ENCODE peak calls at places on chromosomes 5 and 9, in eight cellular contexts. I, H, F, X, R, C, O and S are unnamed samples.
A peak's percentile ranks its signal among the peaks of the same experiment; 100 is the strongest.

GRCh38 chr5:17378346-17378984 is 119.6 kb upstream of the TAF11L2 start:
- DNase-seq in I (peak; percentile 63), H (no peak), F (peak; percentile 66), X (no peak), R (peak; percentile 74), C (no peak), O (no peak), S (no peak)

GRCh38 chr9:110650261-110650660 is 18.3 kb upstream of the MUSK start:
- DNase-seq in I (peak; percentile 34), H (no peak), F (peak; percentile 64), X (no peak), R (peak; percentile 92), C (no peak), O (no peak), S (no peak)

GRCh38 chr9:131732061-131732526 is 7.8 kb downstream of the RAPGEF1 start:
- DNase-seq in I (peak; percentile 48), H (peak; percentile 30), F (no peak), X (no peak), R (peak; percentile 86), C (peak; percentile 63), O (no peak), S (peak; percentile 60)

GRCh38 chr5:43075319-43076293 is 35.5 kb upstream of the ANXA2R start:
- DNase-seq in I (peak; percentile 70), H (no peak), F (no peak), X (no peak), R (peak; percentile 39), C (no peak), O (peak; percentile 29), S (no peak)

GRCh38 chr9:70557665-70558419 is 143.4 kb upstream of the KLF9 start:
- DNase-seq in I (no peak), H (no peak), F (no peak), X (no peak), R (no peak), C (no peak), O (no peak), S (peak; percentile 70)

GRCh38 chr9:131474711-131475110 is 28.0 kb upstream of the POMT1 start:
- DNase-seq in I (no peak), H (no peak), F (no peak), X (no peak), R (no peak), C (no peak), O (no peak), S (no peak)

GRCh38 chr9:93112116-93112863 is 16.3 kb downstream of the CARD19 start:
- DNase-seq in I (no peak), H (peak; percentile 11), F (no peak), X (no peak), R (no peak), C (no peak), O (peak; percentile 18), S (no peak)

GRCh38 chr9:70563437-70564204 is 149.2 kb upstream of the KLF9 start:
- DNase-seq in I (peak; percentile 73), H (no peak), F (peak; percentile 95), X (no peak), R (peak; percentile 94), C (no peak), O (no peak), S (peak; percentile 86)

GRCh38 chr5:115816226-115817042 is at the start of gene CDO1:
- DNase-seq in I (peak; percentile 54), H (peak; percentile 50), F (no peak), X (peak; percentile 73), R (peak; percentile 35), C (no peak), O (peak; percentile 37), S (no peak)

GRCh38 chr9:77469515-77470197 is 178.5 kb downstream of the GNA14 start:
- DNase-seq in I (peak; percentile 41), H (no peak), F (peak; percentile 35), X (no peak), R (peak; percentile 80), C (no peak), O (no peak), S (no peak)

GRCh38 chr9:89986190-89986589 is 381.4 kb downstream of the GADD45G start:
- DNase-seq in I (no peak), H (no peak), F (no peak), X (no peak), R (no peak), C (no peak), O (no peak), S (no peak)

GRCh38 chr5:111461261-111461671 is 51.1 kb downstream of the STARD4 start:
- DNase-seq in I (peak; percentile 10), H (no peak), F (no peak), X (peak; percentile 35), R (no peak), C (no peak), O (no peak), S (no peak)

GRCh38 chr9:136634904-136635303 is 27.8 kb upstream of the EGFL7 start:
- DNase-seq in I (no peak), H (no peak), F (no peak), X (no peak), R (no peak), C (no peak), O (no peak), S (no peak)

GRCh38 chr9:100286257-100286656 is 66.5 kb downstream of the TEX10 start:
- DNase-seq in I (no peak), H (no peak), F (no peak), X (no peak), R (no peak), C (no peak), O (no peak), S (no peak)

GRCh38 chr5:36876965-36877666 is 547 bp downstream of the NIPBL start:
- DNase-seq in I (peak; percentile 70), H (peak; percentile 72), F (no peak), X (peak; percentile 81), R (peak; percentile 69), C (peak; percentile 71), O (peak; percentile 52), S (peak; percentile 77)
- H3K4me3 ChIP-seq in I (peak overlapping the region; percentile 83), H (peak overlapping the region; percentile 91), F (peak overlapping the region; percentile 98), X (peak overlapping the region; percentile 76), R (peak overlapping the region; percentile 83), C (peak overlapping the region; percentile 89), O (peak overlapping the region; percentile 92), S (peak overlapping the region; percentile 87)

GRCh38 chr5:173235499-173236394 is 741 bp upstream of the NKX2-5 start:
- DNase-seq in I (no peak), H (no peak), F (no peak), X (no peak), R (no peak), C (no peak), O (no peak), S (no peak)
- TF ChIP-seq CTCF in I (no peak), H (no peak), F (no peak), X (no peak), R (no peak), C (no peak), O (no peak), S (no peak)

DNA sequence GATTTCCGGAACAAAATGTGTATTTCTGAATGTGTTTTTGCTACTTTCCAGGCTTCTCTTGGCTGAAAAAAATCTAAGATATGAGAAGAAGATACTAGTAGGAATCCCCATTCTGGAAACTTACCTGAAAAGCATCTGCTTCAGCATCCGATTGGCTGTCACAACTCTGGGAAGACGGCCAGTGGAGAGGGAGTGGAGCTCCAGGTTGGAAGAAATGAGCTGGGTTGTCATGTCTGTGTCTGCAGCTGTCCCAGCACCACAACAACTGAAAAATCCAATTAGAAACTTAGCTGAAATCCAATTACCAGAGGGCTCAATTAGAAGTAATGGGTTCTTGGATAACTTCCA is 3.0 kb downstream of the PSMB7 start:
- DNase-seq in I (no peak), H (no peak), F (no peak), X (no peak), R (no peak), C (no peak), O (no peak), S (no peak)
- H3K4me3 ChIP-seq in I (no peak overlapping the region), H (no peak overlapping the region), F (no peak overlapping the region), X (no peak overlapping the region), R (no peak overlapping the region), C (no peak overlapping the region), O (no peak overlapping the region), S (no peak overlapping the region)

DNA sequence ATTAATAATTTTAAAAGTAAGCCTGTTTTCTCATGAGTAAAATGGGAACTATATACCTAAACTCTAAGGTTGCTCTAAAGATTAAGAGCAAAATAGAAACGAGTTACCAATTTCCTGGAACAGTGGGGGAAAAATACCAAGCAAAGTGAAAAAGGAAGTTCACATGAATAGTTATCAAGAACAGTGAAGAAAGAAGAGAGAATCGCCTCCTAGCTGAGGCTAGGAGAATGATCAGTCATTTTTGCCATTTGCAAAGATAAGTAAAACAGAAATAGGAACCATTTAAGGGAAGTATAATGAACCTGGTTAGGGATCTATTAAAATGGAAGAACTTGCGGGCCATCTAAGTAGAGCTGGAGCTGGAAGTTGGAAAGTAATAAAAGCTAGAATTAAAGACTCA is 50.7 kb downstream of the P4HA2 start:
- DNase-seq in I (peak; percentile 34), H (no peak), F (no peak), X (no peak), R (no peak), C (no peak), O (no peak), S (peak; percentile 48)
- TF ChIP-seq CTCF in I (peak; percentile 32), H (no peak), F (peak; percentile 29), X (no peak), R (peak; percentile 39), C (no peak), O (no peak), S (peak; percentile 22)

GRCh38 chr5:168327019-168327421 is 35.6 kb downstream of the WWC1 start:
- DNase-seq in I (peak; percentile 19), H (no peak), F (no peak), X (no peak), R (peak; percentile 65), C (no peak), O (no peak), S (no peak)

GRCh38 chr5:168327451-168327850 is 36.0 kb downstream of the WWC1 start:
- DNase-seq in I (no peak), H (no peak), F (no peak), X (no peak), R (no peak), C (no peak), O (no peak), S (no peak)

GRCh38 chr5:168327994-168328393 is 36.5 kb downstream of the WWC1 start:
- DNase-seq in I (no peak), H (no peak), F (no peak), X (no peak), R (peak; percentile 82), C (no peak), O (no peak), S (no peak)

GRCh38 chr5:168329302-168329701 is 37.9 kb downstream of the WWC1 start:
- DNase-seq in I (no peak), H (no peak), F (no peak), X (no peak), R (no peak), C (no peak), O (no peak), S (no peak)

DNA sequence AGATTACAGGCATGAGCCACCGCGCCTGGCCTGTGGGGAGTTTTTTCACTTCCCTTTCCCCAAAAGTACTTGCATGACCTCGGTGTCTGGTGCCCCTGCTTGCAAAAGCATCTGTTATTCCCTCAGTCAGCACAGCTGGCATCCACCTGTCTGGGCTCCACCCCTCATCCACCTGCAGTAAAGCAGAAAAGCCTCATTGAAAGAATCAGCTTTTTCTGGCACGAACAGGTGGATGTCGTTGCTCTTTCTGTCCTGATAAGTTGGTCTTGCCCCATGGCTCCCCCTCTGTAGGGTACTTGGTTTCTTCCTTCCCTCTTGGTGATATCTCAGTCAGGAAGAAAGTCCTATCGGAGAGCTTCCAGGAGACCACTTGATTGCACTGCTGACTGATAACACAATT is 37.4 kb downstream of the WWC1 start:
- DNase-seq in I (no peak), H (peak; percentile 57), F (no peak), X (no peak), R (no peak), C (peak; percentile 62), O (no peak), S (peak; percentile 82)
- H3K4me3 ChIP-seq in I (no peak overlapping the region), H (no peak overlapping the region), F (no peak overlapping the region), X (no peak overlapping the region), R (no peak overlapping the region), C (no peak overlapping the region), O (no peak overlapping the region), S (no peak overlapping the region)

GRCh38 chr9:15423328-15423985 is 781 bp downstream of the SNAPC3 start:
- DNase-seq in I (peak; percentile 45), H (no peak), F (no peak), X (no peak), R (peak; percentile 50), C (no peak), O (no peak), S (peak; percentile 40)
- TF ChIP-seq CTCF in I (peak; percentile 7), H (no peak), F (peak; percentile 26), X (no peak), R (peak; percentile 52), C (no peak), O (no peak), S (no peak)